ENCODE peak calls at places on chromosomes 5 and 9, in eight cellular contexts. One of them, this sample, is unnamed.

GRCh38 chr9:127112683-127113539 is 9.5 kb downstream of the ANGPTL2 start:
- DNase-seq in lung: peak; percentile 55
- DNase-seq in tibial artery: no peak
- DNase-seq in thoracic aorta: no peak
- DNase-seq in colonic mucosa: no peak
- DNase-seq in adrenal gland: no peak
- DNase-seq in esophagus squamous epithelium: no peak
- DNase-seq in coronary artery: no peak
- DNase-seq in this sample: no peak

GRCh38 chr5:62373382-62373781 is 30.3 kb downstream of the DIMT1 start:
- DNase-seq in lung: no peak
- DNase-seq in tibial artery: no peak
- DNase-seq in thoracic aorta: no peak
- DNase-seq in colonic mucosa: no peak
- DNase-seq in adrenal gland: no peak
- DNase-seq in esophagus squamous epithelium: no peak
- DNase-seq in coronary artery: no peak
- DNase-seq in this sample: no peak

GRCh38 chr5:145931718-145932117 is 4.7 kb upstream of the SH3RF2 start:
- DNase-seq in lung: no peak
- DNase-seq in tibial artery: no peak
- DNase-seq in thoracic aorta: no peak
- DNase-seq in colonic mucosa: no peak
- DNase-seq in adrenal gland: no peak
- DNase-seq in esophagus squamous epithelium: no peak
- DNase-seq in coronary artery: no peak
- DNase-seq in this sample: no peak

GRCh38 chr5:153573326-153574033 is 83.0 kb downstream of the GRIA1 start:
- DNase-seq in lung: peak; percentile 66
- DNase-seq in tibial artery: no peak
- DNase-seq in thoracic aorta: no peak
- DNase-seq in colonic mucosa: no peak
- DNase-seq in adrenal gland: no peak
- DNase-seq in esophagus squamous epithelium: no peak
- DNase-seq in coronary artery: no peak
- DNase-seq in this sample: no peak

GRCh38 chr5:91166040-91166807 is 216.9 kb downstream of the ARRDC3 start:
- DNase-seq in lung: no peak
- DNase-seq in tibial artery: no peak
- DNase-seq in thoracic aorta: no peak
- DNase-seq in colonic mucosa: no peak
- DNase-seq in adrenal gland: no peak
- DNase-seq in esophagus squamous epithelium: no peak
- DNase-seq in coronary artery: no peak
- DNase-seq in this sample: no peak

GRCh38 chr5:98624145-98624880 is 149.2 kb upstream of the RGMB start:
- DNase-seq in lung: no peak
- DNase-seq in tibial artery: no peak
- DNase-seq in thoracic aorta: no peak
- DNase-seq in colonic mucosa: no peak
- DNase-seq in adrenal gland: no peak
- DNase-seq in esophagus squamous epithelium: no peak
- DNase-seq in coronary artery: no peak
- DNase-seq in this sample: no peak

GRCh38 chr9:122307925-122308324 is 43.2 kb downstream of the MRRF start:
- DNase-seq in lung: no peak
- DNase-seq in tibial artery: no peak
- DNase-seq in thoracic aorta: no peak
- DNase-seq in colonic mucosa: no peak
- DNase-seq in adrenal gland: peak; percentile 47
- DNase-seq in esophagus squamous epithelium: no peak
- DNase-seq in coronary artery: no peak
- DNase-seq in this sample: no peak

GRCh38 chr5:58019614-58020013 is 440.3 kb downstream of the PLK2 start:
- DNase-seq in lung: peak; percentile 36
- DNase-seq in tibial artery: peak; percentile 51
- DNase-seq in thoracic aorta: peak; percentile 7
- DNase-seq in colonic mucosa: peak; percentile 41
- DNase-seq in adrenal gland: peak; percentile 70
- DNase-seq in esophagus squamous epithelium: no peak
- DNase-seq in coronary artery: no peak
- DNase-seq in this sample: no peak

GRCh38 chr9:12723409-12724028 is 30.3 kb downstream of the TYRP1 start:
- DNase-seq in lung: no peak
- DNase-seq in tibial artery: no peak
- DNase-seq in thoracic aorta: no peak
- DNase-seq in colonic mucosa: peak; percentile 21
- DNase-seq in adrenal gland: no peak
- DNase-seq in esophagus squamous epithelium: no peak
- DNase-seq in coronary artery: no peak
- DNase-seq in this sample: no peak

GRCh38 chr9:113577525-113578261 is 114.2 kb downstream of the RGS3 start:
- DNase-seq in lung: no peak
- DNase-seq in tibial artery: peak; percentile 34
- DNase-seq in thoracic aorta: no peak
- DNase-seq in colonic mucosa: no peak
- DNase-seq in adrenal gland: no peak
- DNase-seq in esophagus squamous epithelium: no peak
- DNase-seq in coronary artery: no peak
- DNase-seq in this sample: no peak

GRCh38 chr9:2302606-2303005 is 287.5 kb downstream of the SMARCA2 start:
- DNase-seq in lung: no peak
- DNase-seq in tibial artery: no peak
- DNase-seq in thoracic aorta: no peak
- DNase-seq in colonic mucosa: no peak
- DNase-seq in adrenal gland: no peak
- DNase-seq in esophagus squamous epithelium: no peak
- DNase-seq in coronary artery: no peak
- DNase-seq in this sample: no peak

GRCh38 chr9:130972957-130973685 is 34.1 kb upstream of the FIBCD1 start:
- DNase-seq in lung: no peak
- DNase-seq in tibial artery: no peak
- DNase-seq in thoracic aorta: no peak
- DNase-seq in colonic mucosa: no peak
- DNase-seq in adrenal gland: no peak
- DNase-seq in esophagus squamous epithelium: no peak
- DNase-seq in coronary artery: no peak
- DNase-seq in this sample: no peak

GRCh38 chr5:37846786-37847310 is 7.0 kb upstream of the GDNF start:
- DNase-seq in lung: no peak
- DNase-seq in tibial artery: no peak
- DNase-seq in thoracic aorta: no peak
- DNase-seq in colonic mucosa: no peak
- DNase-seq in adrenal gland: no peak
- DNase-seq in esophagus squamous epithelium: no peak
- DNase-seq in coronary artery: no peak
- DNase-seq in this sample: no peak

GRCh38 chr5:111932628-111933027 is 175.6 kb upstream of the NREP start:
- DNase-seq in lung: no peak
- DNase-seq in tibial artery: no peak
- DNase-seq in thoracic aorta: no peak
- DNase-seq in colonic mucosa: no peak
- DNase-seq in adrenal gland: peak; percentile 49
- DNase-seq in esophagus squamous epithelium: no peak
- DNase-seq in coronary artery: no peak
- DNase-seq in this sample: no peak

GRCh38 chr5:59517926-59518585 is 375.5 kb downstream of the PDE4D start:
- DNase-seq in lung: no peak
- DNase-seq in tibial artery: no peak
- DNase-seq in thoracic aorta: no peak
- DNase-seq in colonic mucosa: no peak
- DNase-seq in adrenal gland: no peak
- DNase-seq in esophagus squamous epithelium: no peak
- DNase-seq in coronary artery: no peak
- DNase-seq in this sample: no peak

GRCh38 chr5:150999704-151000452 is 20.5 kb upstream of the GPX3 start:
- DNase-seq in lung: no peak
- DNase-seq in tibial artery: peak; percentile 91
- DNase-seq in thoracic aorta: no peak
- DNase-seq in colonic mucosa: no peak
- DNase-seq in adrenal gland: peak; percentile 32
- DNase-seq in esophagus squamous epithelium: no peak
- DNase-seq in coronary artery: peak; percentile 75
- DNase-seq in this sample: no peak

GRCh38 chr9:801399-802071 is 40.0 kb upstream of the DMRT1 start:
- DNase-seq in lung: no peak
- DNase-seq in tibial artery: no peak
- DNase-seq in thoracic aorta: no peak
- DNase-seq in colonic mucosa: no peak
- DNase-seq in adrenal gland: peak; percentile 35
- DNase-seq in esophagus squamous epithelium: no peak
- DNase-seq in coronary artery: no peak
- DNase-seq in this sample: no peak

GRCh38 chr5:42655982-42656660 is 100.5 kb upstream of the CCDC152 start:
- DNase-seq in lung: no peak
- DNase-seq in tibial artery: no peak
- DNase-seq in thoracic aorta: no peak
- DNase-seq in colonic mucosa: no peak
- DNase-seq in adrenal gland: peak; percentile 2
- DNase-seq in esophagus squamous epithelium: no peak
- DNase-seq in coronary artery: no peak
- DNase-seq in this sample: no peak
- H3K4me3 ChIP-seq in lung: no peak overlapping the region
- H3K4me3 ChIP-seq in tibial artery: no peak overlapping the region
- H3K4me3 ChIP-seq in thoracic aorta: peak overlapping the region; percentile 26
- H3K4me3 ChIP-seq in colonic mucosa: no peak overlapping the region
- H3K4me3 ChIP-seq in adrenal gland: no peak overlapping the region
- H3K4me3 ChIP-seq in esophagus squamous epithelium: no peak overlapping the region
- H3K4me3 ChIP-seq in coronary artery: no peak overlapping the region
- H3K4me3 ChIP-seq in this sample: no peak overlapping the region

DNA sequence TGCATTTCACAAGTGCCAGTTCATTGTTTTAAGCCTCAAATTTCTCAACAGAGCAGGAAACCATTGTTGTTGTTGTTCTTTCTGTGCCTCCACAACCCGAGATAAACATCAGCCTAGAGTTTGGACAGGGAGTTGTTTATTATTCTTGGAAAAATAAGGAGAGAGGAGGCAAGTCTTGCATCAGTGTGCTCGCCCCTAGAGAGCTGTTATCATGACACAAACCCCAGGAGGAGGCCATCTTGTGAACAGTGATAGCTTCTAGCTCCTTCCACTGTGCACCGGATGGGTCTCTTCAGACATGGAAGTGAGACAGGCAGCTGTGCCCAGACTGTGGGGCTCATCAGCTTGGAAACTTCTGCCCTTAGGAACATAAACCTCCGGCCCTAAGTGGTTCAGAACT is 181.9 kb upstream of the S1PR3 start:
- DNase-seq in lung: no peak
- DNase-seq in tibial artery: no peak
- DNase-seq in thoracic aorta: no peak
- DNase-seq in colonic mucosa: no peak
- DNase-seq in adrenal gland: peak; percentile 26
- DNase-seq in esophagus squamous epithelium: no peak
- DNase-seq in coronary artery: peak; percentile 19
- DNase-seq in this sample: no peak
- H3K27ac ChIP-seq in lung: no peak overlapping the region
- H3K27ac ChIP-seq in tibial artery: no peak overlapping the region
- H3K27ac ChIP-seq in thoracic aorta: no peak overlapping the region
- H3K27ac ChIP-seq in colonic mucosa: no peak overlapping the region
- H3K27ac ChIP-seq in adrenal gland: no peak overlapping the region
- H3K27ac ChIP-seq in esophagus squamous epithelium: no peak overlapping the region
- H3K27ac ChIP-seq in coronary artery: no peak overlapping the region
- H3K27ac ChIP-seq in this sample: no peak overlapping the region

DNA sequence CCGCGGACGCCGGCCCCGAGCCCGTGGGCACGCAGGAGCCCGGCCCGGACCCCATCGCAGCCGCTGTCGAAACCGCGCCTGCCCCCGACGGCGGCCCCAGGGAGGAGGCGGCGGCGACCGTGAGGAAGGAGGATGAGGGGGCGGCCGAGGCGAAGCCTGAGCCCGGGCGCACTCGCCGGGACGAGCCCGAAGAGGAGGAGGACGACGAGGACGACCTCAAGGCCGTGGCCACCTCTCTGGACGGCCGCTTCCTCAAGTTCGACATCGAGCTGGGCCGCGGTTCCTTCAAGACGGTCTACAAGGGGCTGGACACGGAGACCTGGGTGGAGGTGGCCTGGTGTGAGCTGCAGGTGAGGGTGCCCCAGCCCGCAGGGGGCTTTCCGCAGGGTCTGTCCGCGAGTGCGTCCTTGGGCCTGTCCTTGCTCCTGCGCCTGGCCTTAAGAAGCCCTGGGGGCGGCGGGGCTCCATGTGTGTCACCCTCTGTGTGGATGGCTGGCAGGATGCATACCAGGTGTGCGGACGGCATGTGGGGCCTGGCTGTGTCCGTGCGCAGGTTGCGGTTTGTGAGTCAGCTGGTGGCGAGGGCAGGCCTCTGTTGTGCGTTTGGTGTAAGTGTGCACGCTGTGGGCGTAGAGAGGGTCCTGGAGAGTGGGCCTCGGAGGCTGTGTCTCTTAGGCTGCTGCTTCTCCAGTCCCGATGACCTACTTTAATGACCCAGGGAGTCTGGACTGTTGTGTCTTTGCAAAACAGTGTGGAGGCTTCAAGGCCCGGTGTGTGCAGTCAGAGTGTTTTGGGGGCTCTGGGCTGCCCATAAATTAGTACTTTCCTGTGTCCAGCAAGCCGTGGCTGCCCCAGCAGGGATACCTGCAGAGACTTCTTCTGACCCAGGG is 1.6 kb downstream of the WNK2 start:
- DNase-seq in lung: no peak
- DNase-seq in tibial artery: no peak
- DNase-seq in thoracic aorta: no peak
- DNase-seq in colonic mucosa: peak; percentile 53
- DNase-seq in adrenal gland: no peak
- DNase-seq in esophagus squamous epithelium: no peak
- DNase-seq in coronary artery: no peak
- DNase-seq in this sample: no peak
- H3K4me3 ChIP-seq in lung: no peak overlapping the region
- H3K4me3 ChIP-seq in tibial artery: peak overlapping the region; percentile 48
- H3K4me3 ChIP-seq in thoracic aorta: no peak overlapping the region
- H3K4me3 ChIP-seq in colonic mucosa: peak overlapping the region; percentile 58
- H3K4me3 ChIP-seq in adrenal gland: no peak overlapping the region
- H3K4me3 ChIP-seq in esophagus squamous epithelium: no peak overlapping the region
- H3K4me3 ChIP-seq in coronary artery: peak overlapping the region; percentile 76
- H3K4me3 ChIP-seq in this sample: no peak overlapping the region

GRCh38 chr9:70043689-70044449 is at the start of gene MAMDC2:
- DNase-seq in lung: no peak
- DNase-seq in tibial artery: peak; percentile 77
- DNase-seq in thoracic aorta: no peak
- DNase-seq in colonic mucosa: peak; percentile 32
- DNase-seq in adrenal gland: peak; percentile 13
- DNase-seq in esophagus squamous epithelium: no peak
- DNase-seq in coronary artery: peak; percentile 78
- DNase-seq in this sample: no peak

GRCh38 chr9:70043285-70043684 is 363 bp upstream of the MAMDC2 start:
- DNase-seq in lung: no peak
- DNase-seq in tibial artery: no peak
- DNase-seq in thoracic aorta: no peak
- DNase-seq in colonic mucosa: no peak
- DNase-seq in adrenal gland: no peak
- DNase-seq in esophagus squamous epithelium: no peak
- DNase-seq in coronary artery: no peak
- DNase-seq in this sample: no peak

GRCh38 chr9:70044450-70045307 is 1.0 kb downstream of the MAMDC2 start:
- DNase-seq in lung: no peak
- DNase-seq in tibial artery: no peak
- DNase-seq in thoracic aorta: no peak
- DNase-seq in colonic mucosa: no peak
- DNase-seq in adrenal gland: peak; percentile 13
- DNase-seq in esophagus squamous epithelium: no peak
- DNase-seq in coronary artery: peak; percentile 75
- DNase-seq in this sample: no peak

GRCh38 chr9:70046274-70047070 is 2.8 kb downstream of the MAMDC2 start:
- DNase-seq in lung: no peak
- DNase-seq in tibial artery: peak; percentile 52
- DNase-seq in thoracic aorta: no peak
- DNase-seq in colonic mucosa: no peak
- DNase-seq in adrenal gland: peak; percentile 13
- DNase-seq in esophagus squamous epithelium: no peak
- DNase-seq in coronary artery: no peak
- DNase-seq in this sample: no peak

GRCh38 chr9:70045452-70045851 is 1.8 kb downstream of the MAMDC2 start:
- DNase-seq in lung: no peak
- DNase-seq in tibial artery: no peak
- DNase-seq in thoracic aorta: no peak
- DNase-seq in colonic mucosa: no peak
- DNase-seq in adrenal gland: no peak
- DNase-seq in esophagus squamous epithelium: no peak
- DNase-seq in coronary artery: no peak
- DNase-seq in this sample: no peak
- H3K27ac ChIP-seq in lung: no peak overlapping the region
- H3K27ac ChIP-seq in tibial artery: peak overlapping the region; percentile 89
- H3K27ac ChIP-seq in thoracic aorta: peak overlapping the region; percentile 29
- H3K27ac ChIP-seq in colonic mucosa: no peak overlapping the region
- H3K27ac ChIP-seq in adrenal gland: no peak overlapping the region
- H3K27ac ChIP-seq in esophagus squamous epithelium: peak overlapping the region; percentile 88
- H3K27ac ChIP-seq in coronary artery: peak overlapping the region; percentile 51
- H3K27ac ChIP-seq in this sample: no peak overlapping the region

This sample was measured in effector memory CD4-positive, alpha-beta T cell.